ENCODE peak calls at places on chromosomes 3 and 15, in ten cellular contexts. L, M, C, K, V, D, E, O, J and U are unnamed samples. For H3K9me3, the result is how much of the 10 kb centered on the place peaks cover.

GRCh38 chr3:133461291-133461690 is 61.4 kb downstream of the BFSP2 start:
- DNase-seq in L (no peak), V (no peak), M (no peak), C (no peak), E (no peak), D (no peak), K (no peak), J (no peak), O (no peak), U (no peak)

GRCh38 chr3:73624363-73625123 is at the start of gene PDZRN3:
- DNase-seq in D (peak), K (peak), O (peak), C (no peak), J (peak), M (peak), L (peak), V (peak), E (peak), U (no peak)

GRCh38 chr3:72633534-72633933 is 214.7 kb downstream of the SHQ1 start:
- DNase-seq in L (no peak), D (no peak), E (no peak), K (no peak), O (no peak), V (no peak), M (no peak), J (no peak), C (no peak), U (no peak)

GRCh38 chr3:150765949-150766720 is 3.2 kb upstream of the SIAH2 start:
- DNase-seq in E (peak), M (no peak), D (no peak), L (no peak), C (peak), K (no peak), O (no peak), J (no peak), V (no peak), U (no peak)

GRCh38 chr3:146020969-146021368 is 140.0 kb downstream of the PLOD2 start:
- DNase-seq in C (no peak), V (no peak), O (no peak), E (no peak), D (no peak), J (no peak), M (no peak), L (no peak), K (no peak), U (no peak)

GRCh38 chr3:22907796-22908195 is 295.3 kb upstream of the UBE2E2 start:
- DNase-seq in L (no peak), J (no peak), E (no peak), V (no peak), M (no peak), D (no peak), C (no peak), O (no peak), K (no peak), U (no peak)

GRCh38 chr3:9965200-9965875 is 13.1 kb upstream of the PRRT3 start:
- DNase-seq in O (no peak), V (no peak), L (no peak), C (no peak), K (no peak), E (no peak), J (no peak), M (no peak), D (no peak), U (no peak)

GRCh38 chr15:62777657-62778056 is 264.9 kb upstream of the TPM1 start:
- DNase-seq in V (no peak), J (no peak), O (no peak), C (no peak), L (no peak), K (no peak), E (peak), D (no peak), M (no peak), U (no peak)

GRCh38 chr3:29291262-29291981 is 10.6 kb downstream of the RBMS3 start:
- DNase-seq in V (no peak), J (peak), C (no peak), M (no peak), E (no peak), K (peak), D (no peak), L (no peak), O (no peak), U (no peak)
- H3K27ac ChIP-seq in V (no peak), J (no peak), C (no peak), M (peak), E (no peak), K (peak), D (no peak), L (peak), O (no peak), U (no peak)

DNA sequence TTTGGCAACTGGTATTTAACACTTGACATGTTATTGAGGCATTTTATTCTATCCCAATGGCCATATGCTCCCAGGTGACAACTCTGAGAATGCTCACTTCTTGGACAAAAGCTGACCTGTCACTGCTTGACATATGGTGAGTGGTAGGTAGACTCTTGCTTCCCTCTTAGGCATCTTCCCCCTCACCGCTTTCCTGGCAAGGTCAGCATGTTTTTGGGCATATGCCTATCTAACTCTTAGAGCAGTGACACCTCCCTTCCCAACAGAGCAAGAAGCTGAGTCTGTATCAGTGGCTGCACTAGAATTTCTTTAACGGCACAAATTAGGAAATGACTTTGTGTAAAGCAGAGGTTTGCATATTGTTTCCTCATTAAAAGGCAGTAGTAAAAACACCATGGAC is 300.7 kb downstream of the OXSM start:
- DNase-seq in M (no peak), L (no peak), K (no peak), C (no peak), D (no peak), O (no peak), V (no peak), J (no peak), E (no peak), U (no peak)
- H3K9me3 ChIP-seq in M (under half), L (under half), K (under half), C (under half), D (under half), O (under half), V (under half), J (under half), E (under half), U (under half)

DNA sequence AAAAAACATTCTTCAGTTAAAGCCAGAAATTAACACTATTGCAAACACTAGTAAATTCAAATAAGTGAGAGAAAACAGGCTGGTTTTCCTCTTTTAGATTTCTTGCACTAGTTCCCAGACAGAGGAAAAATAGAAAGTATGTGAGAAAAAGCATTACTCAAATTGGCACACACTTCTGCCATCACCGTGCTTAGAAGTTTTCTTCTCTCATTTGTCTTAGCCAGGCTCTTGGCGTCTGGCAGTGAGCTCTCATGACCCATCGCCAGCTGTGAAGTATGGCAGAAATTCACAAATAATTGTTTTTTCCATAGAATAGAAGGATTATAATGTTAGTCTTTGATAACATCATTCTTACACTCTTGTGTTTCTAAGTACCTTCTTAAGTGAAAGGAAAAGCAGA is 515.9 kb downstream of the GBE1 start:
- DNase-seq in M (no peak), L (no peak), J (no peak), K (no peak), V (no peak), E (no peak), C (no peak), D (no peak), O (no peak), U (no peak)
- TF ChIP-seq POLR2A in M (no peak), L (no peak), J (no peak), K (no peak), V (no peak), E (no peak), C (no peak), D (no peak), O (no peak), U (no peak)

GRCh38 chr15:39357478-39358268 is 223.2 kb upstream of the THBS1 start:
- DNase-seq in E (no peak), J (no peak), O (no peak), L (no peak), V (no peak), K (no peak), M (no peak), C (no peak), D (no peak), U (no peak)
- H3K27ac ChIP-seq in E (peak), J (peak), O (no peak), L (no peak), V (peak), K (no peak), M (peak), C (peak), D (peak), U (no peak)

GRCh38 chr3:109888026-109888425 is 550.7 kb upstream of the DPPA4 start:
- DNase-seq in K (no peak), E (no peak), M (no peak), D (no peak), O (no peak), L (no peak), V (no peak), J (no peak), C (no peak), U (no peak)

GRCh38 chr3:109887293-109887692 is 549.9 kb upstream of the DPPA4 start:
- DNase-seq in O (no peak), J (no peak), C (no peak), M (no peak), E (no peak), K (no peak), V (no peak), L (no peak), D (no peak), U (no peak)

DNA sequence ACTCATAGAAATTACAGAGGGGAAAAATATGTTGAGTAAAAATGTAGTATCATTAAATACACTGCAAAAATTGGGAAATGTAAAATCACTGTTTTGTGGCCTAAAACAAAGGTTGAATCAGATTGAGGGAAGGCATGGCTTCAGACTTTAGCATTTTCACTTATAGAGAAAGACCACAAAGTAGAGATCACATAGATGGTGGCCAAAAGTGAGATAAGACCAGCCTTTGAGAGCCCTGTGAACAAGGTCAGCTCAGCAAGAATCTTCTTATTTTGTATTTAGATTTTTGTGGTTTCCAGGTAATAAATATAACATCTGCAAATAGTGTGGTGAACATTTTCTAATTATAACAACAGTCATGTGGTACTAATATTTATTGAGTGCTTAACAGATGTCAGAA is 544.8 kb upstream of the DPPA4 start:
- DNase-seq in D (no peak), M (no peak), O (no peak), E (no peak), C (no peak), J (no peak), V (no peak), K (no peak), L (no peak), U (no peak)
- H3K9me3 ChIP-seq in D (under half), M (under half), O (under half), E (under half), C (under half), J (under half), V (under half), K (under half), L (under half), U (under half)

GRCh38 chr15:72474912-72475601 is 927 bp downstream of the ARIH1 start:
- DNase-seq in K (peak), L (peak), J (peak), E (peak), O (peak), D (peak), V (peak), M (peak), C (peak), U (peak)
- TF ChIP-seq POLR2A in K (peak), L (peak), J (peak), E (peak), O (peak), D (peak), V (peak), M (no peak), C (peak), U (peak)